ENCODE peak calls at places on chromosomes 7 and 10, in seven cellular contexts. O, G, Q, T, V, L and R are unnamed samples.

GRCh38 chr7:155252388-155252957 is 45.2 kb upstream of the INSIG1 start:
- DNase-seq in V (no peak), T (no peak), G (no peak), L (no peak), Q (peak), O (no peak), R (peak)

GRCh38 chr7:95686109-95686508 is 86.2 kb upstream of the DYNC1I1 start:
- DNase-seq in Q (peak), O (peak), G (no peak), L (peak), T (peak), V (peak), R (peak)

GRCh38 chr7:84675633-84676034 is 481.0 kb upstream of the SEMA3A start:
- DNase-seq in G (no peak), Q (peak), V (no peak), O (peak), T (no peak), L (no peak), R (peak)

GRCh38 chr7:29326872-29327271 is 132.3 kb downstream of the CHN2 start:
- DNase-seq in T (no peak), Q (no peak), G (no peak), V (no peak), O (no peak), L (no peak), R (no peak)

GRCh38 chr7:64879800-64880199 is 23.3 kb upstream of the ZNF273 start:
- DNase-seq in Q (no peak), V (no peak), O (no peak), L (peak), T (no peak), G (no peak), R (no peak)

GRCh38 chr10:124032982-124033886 is 60.2 kb downstream of the CHST15 start:
- DNase-seq in Q (no peak), L (peak), O (no peak), V (no peak), G (no peak), T (peak), R (peak)

GRCh38 chr7:100603697-100604077 is 1.5 kb downstream of the PCOLCE start:
- DNase-seq in V (no peak), Q (no peak), O (no peak), G (no peak), T (no peak), L (no peak), R (peak)

GRCh38 chr10:1488970-1489548 is 248.3 kb downstream of the ADARB2 start:
- DNase-seq in L (no peak), O (no peak), G (peak), T (no peak), V (no peak), Q (no peak), R (no peak)

GRCh38 chr7:95327356-95327755 is 3.0 kb upstream of the PON1 start:
- DNase-seq in L (no peak), T (no peak), Q (no peak), G (no peak), V (no peak), O (no peak), R (no peak)

GRCh38 chr10:77163670-77164348 is 473.8 kb downstream of the KCNMA1 start:
- DNase-seq in G (no peak), T (peak), Q (peak), L (peak), O (peak), V (peak), R (peak)

GRCh38 chr7:11570922-11571550 is 261.0 kb downstream of the THSD7A start:
- DNase-seq in L (no peak), O (no peak), V (peak), Q (no peak), T (no peak), G (no peak), R (no peak)

GRCh38 chr10:79242620-79243152 is 104.6 kb upstream of the PPIF start:
- DNase-seq in G (peak), L (peak), T (peak), V (no peak), Q (peak), O (peak), R (peak)

GRCh38 chr10:133565441-133566294 is at the start of gene SYCE1:
- DNase-seq in V (no peak), G (no peak), L (no peak), T (no peak), O (no peak), Q (no peak), R (peak)

GRCh38 chr10:36412942-36413341 is 712.5 kb upstream of the ANKRD30A start:
- DNase-seq in V (no peak), Q (peak), G (no peak), L (no peak), T (no peak), O (no peak), R (no peak)

GRCh38 chr10:17022898-17023297 is 106.7 kb downstream of the CUBN start:
- DNase-seq in T (no peak), V (no peak), L (no peak), G (no peak), O (no peak), Q (no peak), R (peak)

GRCh38 chr7:69651101-69651590 is 52.9 kb downstream of the AUTS2 start:
- DNase-seq in T (no peak), G (no peak), V (no peak), L (no peak), O (no peak), Q (no peak), R (no peak)

GRCh38 chr10:23069019-23069665 is 26.2 kb upstream of the MSRB2 start:
- DNase-seq in Q (no peak), G (no peak), O (no peak), V (no peak), L (no peak), T (no peak), R (no peak)

GRCh38 chr10:34815174-34816066 is at the start of gene PARD3:
- DNase-seq in T (no peak), O (peak), L (peak), G (no peak), V (peak), Q (peak), R (peak)

GRCh38 chr10:1736180-1736971 is 949 bp downstream of the ADARB2 start:
- DNase-seq in O (no peak), Q (no peak), G (no peak), L (no peak), T (no peak), V (no peak), R (no peak)

GRCh38 chr7:138666385-138666784 is 34.8 kb downstream of the SVOPL start:
- DNase-seq in Q (no peak), V (no peak), O (no peak), G (no peak), T (no peak), L (no peak), R (peak)

GRCh38 chr7:37531225-37531624 is 82.6 kb upstream of the ELMO1 start:
- DNase-seq in L (no peak), G (no peak), T (no peak), O (no peak), V (no peak), Q (no peak), R (no peak)

GRCh38 chr10:79140906-79141305 is 72.1 kb downstream of the ZMIZ1 start:
- DNase-seq in O (no peak), V (no peak), Q (no peak), T (no peak), G (no peak), L (no peak), R (no peak)

GRCh38 chr10:127886371-127887051 is 6.2 kb downstream of the CLRN3 start:
- DNase-seq in G (no peak), T (no peak), Q (no peak), O (no peak), V (no peak), L (no peak), R (no peak)

GRCh38 chr7:100191775-100192174 is 14.1 kb downstream of the STAG3 start:
- DNase-seq in O (no peak), G (peak), L (no peak), T (peak), V (no peak), Q (peak), R (peak)

GRCh38 chr7:37376386-37376785 is 72.3 kb downstream of the ELMO1 start:
- DNase-seq in L (no peak), T (no peak), V (no peak), O (no peak), Q (no peak), G (no peak), R (no peak)

GRCh38 chr10:43885842-43886241 is 237.2 kb upstream of the ZNF32 start:
- DNase-seq in Q (no peak), O (no peak), T (no peak), V (no peak), G (no peak), L (no peak), R (no peak)

GRCh38 chr10:118238573-118239240 is 103.4 kb downstream of the FAM204A start:
- DNase-seq in O (no peak), L (no peak), G (no peak), T (no peak), V (no peak), Q (peak), R (peak)

GRCh38 chr10:90480466-90480865 is 377.4 kb downstream of the HTR7 start:
- DNase-seq in G (no peak), O (no peak), Q (no peak), L (no peak), T (no peak), V (no peak), R (no peak)

GRCh38 chr10:122014652-122015248 is 25.8 kb downstream of the TACC2 start:
- DNase-seq in O (no peak), T (no peak), Q (no peak), G (no peak), L (no peak), V (no peak), R (no peak)

GRCh38 chr7:138890782-138891445 is 90.3 kb downstream of the KIAA1549 start:
- DNase-seq in V (peak), O (peak), T (no peak), L (no peak), Q (peak), G (no peak), R (peak)

GRCh38 chr10:120098242-120098930 is 205.9 kb downstream of the SEC23IP start:
- DNase-seq in O (no peak), V (no peak), L (no peak), G (no peak), Q (no peak), T (no peak), R (peak)

GRCh38 chr10:90583416-90583815 is 274.4 kb downstream of the HTR7 start:
- DNase-seq in T (no peak), V (no peak), L (no peak), O (no peak), G (no peak), Q (no peak), R (no peak)

GRCh38 chr10:133199992-133200611 is 29.9 kb upstream of the UTF1 start:
- DNase-seq in O (no peak), V (no peak), Q (no peak), G (no peak), T (no peak), L (no peak), R (no peak)

GRCh38 chr10:71431216-71431944 is 34.7 kb downstream of the CDH23 start:
- DNase-seq in T (no peak), L (no peak), Q (no peak), G (no peak), V (no peak), O (no peak), R (peak)

DNA sequence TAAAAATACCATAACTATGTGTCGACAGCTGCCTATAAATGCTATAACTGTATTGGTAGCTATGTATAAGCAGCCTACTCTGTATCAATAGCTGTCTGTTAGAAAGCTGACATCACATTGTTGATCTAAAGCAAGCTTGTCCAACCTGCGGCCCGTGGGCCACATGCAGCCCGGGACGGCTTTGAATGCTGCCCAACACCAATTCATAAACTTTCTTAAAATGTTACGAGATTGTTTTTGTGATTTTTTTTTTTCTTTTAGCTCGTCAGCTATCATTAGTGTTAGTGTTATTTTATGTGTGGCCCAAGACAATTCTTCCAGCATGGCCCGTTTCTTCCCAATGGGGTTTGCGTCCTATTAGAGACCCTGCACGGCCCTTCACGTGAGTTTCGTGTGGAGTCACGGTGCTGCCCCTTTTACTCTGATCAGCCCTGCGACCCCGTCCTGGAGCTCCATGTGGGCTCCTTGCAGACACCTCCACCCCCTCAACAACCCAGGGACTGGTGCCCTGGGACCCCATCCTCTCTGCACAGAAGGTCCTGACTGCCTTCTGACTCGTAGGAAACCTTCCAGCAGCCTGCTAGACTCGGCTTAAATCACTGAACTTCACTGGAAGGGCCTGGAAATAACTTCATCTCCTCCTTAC is 4.5 kb upstream of the PRKAR1B start:
- DNase-seq in Q (no peak), G (no peak), L (peak), O (no peak), V (no peak), T (no peak), R (no peak)
- H3K4me3 ChIP-seq in Q (no peak), G (no peak), L (no peak), O (no peak), V (no peak), T (no peak), R (no peak)

GRCh38 chr7:141439776-141440175 is 111.4 kb upstream of the AGK start:
- DNase-seq in O (no peak), T (no peak), V (no peak), G (no peak), Q (no peak), L (no peak), R (no peak)
- TF ChIP-seq CTCF in O (no peak), T (no peak), V (no peak), G (no peak), Q (no peak), L (no peak), R (no peak)

GRCh38 chr10:87842776-87843497 is 20.4 kb downstream of the KLLN start:
- DNase-seq in T (peak), V (no peak), G (no peak), Q (no peak), O (no peak), L (no peak), R (peak)
- H3K4me3 ChIP-seq in T (no peak), V (no peak), G (no peak), Q (no peak), O (no peak), L (no peak), R (no peak)

DNA sequence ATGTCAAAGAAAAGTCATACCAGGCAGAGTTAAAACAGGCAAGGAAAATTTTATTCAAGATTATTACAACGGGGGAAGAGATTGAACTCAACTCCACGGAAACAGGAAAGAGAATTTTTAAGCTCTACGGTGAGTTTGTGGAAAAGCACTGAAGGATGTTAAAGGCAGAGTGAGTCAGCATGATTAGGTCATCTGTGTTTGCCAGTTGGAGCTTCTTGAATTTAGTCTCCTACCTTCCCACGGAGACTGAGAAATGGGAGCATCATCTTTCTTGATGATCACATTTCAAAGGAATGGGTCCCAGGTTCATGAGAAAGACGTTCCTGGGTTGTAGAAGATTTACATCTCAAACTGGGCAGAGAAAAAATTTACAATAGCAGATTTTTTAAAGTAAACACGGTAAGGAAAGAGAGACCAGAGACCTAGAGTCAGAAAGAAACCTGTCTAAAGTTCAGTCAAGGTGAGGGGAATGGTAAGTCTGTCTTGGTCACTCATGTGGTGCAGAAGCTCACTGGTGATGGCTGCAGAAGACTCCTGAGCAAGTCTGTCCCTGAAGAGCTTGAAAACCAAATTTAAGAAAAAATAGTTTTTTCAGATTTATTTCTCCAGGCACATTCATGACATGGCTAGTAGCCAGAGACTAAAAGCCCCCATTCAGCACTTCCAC is 516.9 kb upstream of the LRRN3 start:
- DNase-seq in O (peak), G (no peak), T (peak), Q (peak), L (no peak), V (peak), R (peak)
- TF ChIP-seq CTCF in O (no peak), G (no peak), T (no peak), Q (no peak), L (no peak), V (no peak), R (no peak)

GRCh38 chr7:128915841-128916642 is 5.5 kb upstream of the KCP start:
- DNase-seq in L (peak), Q (no peak), O (no peak), V (no peak), T (no peak), G (no peak), R (no peak)
- H3K4me3 ChIP-seq in L (peak), Q (no peak), O (no peak), V (no peak), T (no peak), G (no peak), R (no peak)